ENCODE peak calls at places on chromosomes 4 and X, in five cellular contexts. D is HCT116, P is NCI-H2081, R is fibroblast of mammary gland, N is neuronal stem cell. G is an unnamed sample.

GRCh38 chr4:180855184-180855583 is 1388.0 kb upstream of the TENM3 start:
- DNase-seq in D (no peak), P (no peak), R (no peak), N (no peak), G (no peak)

GRCh38 chr4:183342541-183343533 is 20.6 kb upstream of the CLDN24 start:
- DNase-seq in D (no peak), P (no peak), R (no peak), N (no peak), G (peak)

GRCh38 chrX:109843963-109844751 is 111.1 kb upstream of the ACSL4 start:
- DNase-seq in D (no peak), P (no peak), R (no peak), N (no peak), G (no peak)

GRCh38 chr4:17030543-17030942 is 132.1 kb upstream of the LDB2 start:
- DNase-seq in D (peak), P (no peak), R (peak), N (no peak), G (no peak)

GRCh38 chrX:46376246-46376885 is 168.9 kb downstream of the ZNF674 start:
- DNase-seq in D (peak), P (peak), R (peak), N (peak), G (no peak)

GRCh38 chr4:8587469-8588195 is 4.9 kb upstream of the CPZ start:
- DNase-seq in D (no peak), P (no peak), R (no peak), N (no peak), G (no peak)

GRCh38 chrX:153521034-153521433 is 3.6 kb downstream of the ATP2B3 start:
- DNase-seq in D (no peak), P (no peak), R (peak), N (no peak), G (no peak)

GRCh38 chr4:110059556-110060191 is 138.7 kb downstream of the ELOVL6 start:
- DNase-seq in D (no peak), P (no peak), R (peak), N (no peak), G (no peak)

GRCh38 chrX:44507292-44507691 is 35.4 kb downstream of the FUNDC1 start:
- DNase-seq in D (no peak), P (no peak), R (no peak), N (no peak), G (no peak)

GRCh38 chr4:1567519-1567807 is 116.7 kb downstream of the FAM53A start:
- DNase-seq in D (no peak), P (no peak), R (no peak), N (no peak), G (no peak)

GRCh38 chrX:116272328-116272727 is 101.8 kb downstream of the AGTR2 start:
- DNase-seq in D (peak), P (no peak), R (peak), N (no peak), G (no peak)

GRCh38 chrX:124502144-124502543 is 155.8 kb downstream of the SH2D1A start:
- DNase-seq in D (no peak), P (no peak), R (no peak), N (no peak), G (no peak)

GRCh38 chr4:89838005-89838404 is 1.0 kb upstream of the SNCA start:
- DNase-seq in D (no peak), P (peak), R (no peak), N (no peak), G (no peak)

G was measured in NCI-H2029.